ENCODE peak calls at places on chromosome X, in four cellular contexts. One of them, this sample, is unnamed.

GRCh38 chrX:38664285-38664684 is 102.9 kb downstream of the TSPAN7 start:
- DNase-seq in Jurkat, Clone E6-1: no peak
- DNase-seq in neural progenitor cell: peak; percentile 58
- DNase-seq in colonic mucosa: peak; percentile 28
- DNase-seq in this sample: peak; percentile 26

GRCh38 chrX:56995271-56995994 is at the start of gene SPIN3:
- DNase-seq in Jurkat, Clone E6-1: no peak
- DNase-seq in neural progenitor cell: peak; percentile 89
- DNase-seq in colonic mucosa: peak; percentile 90
- DNase-seq in this sample: peak; percentile 69

GRCh38 chrX:44946771-44947170 is 73.8 kb downstream of the KDM6A start:
- DNase-seq in Jurkat, Clone E6-1: no peak
- DNase-seq in neural progenitor cell: no peak
- DNase-seq in colonic mucosa: no peak
- DNase-seq in this sample: no peak

GRCh38 chrX:53263597-53264094 is 17.7 kb downstream of the IQSEC2 start:
- DNase-seq in Jurkat, Clone E6-1: no peak
- DNase-seq in neural progenitor cell: no peak
- DNase-seq in colonic mucosa: no peak
- DNase-seq in this sample: no peak

GRCh38 chrX:13283968-13284914 is 35.6 kb downstream of the ATXN3L start:
- DNase-seq in Jurkat, Clone E6-1: no peak
- DNase-seq in neural progenitor cell: peak; percentile 75
- DNase-seq in colonic mucosa: no peak
- DNase-seq in this sample: peak; percentile 51

GRCh38 chrX:13732246-13733067 is 2.0 kb downstream of the TRAPPC2 start:
- DNase-seq in Jurkat, Clone E6-1: no peak
- DNase-seq in neural progenitor cell: no peak
- DNase-seq in colonic mucosa: no peak
- DNase-seq in this sample: no peak

GRCh38 chrX:38692961-38693360 is 108.3 kb upstream of the MID1IP1 start:
- DNase-seq in Jurkat, Clone E6-1: no peak
- DNase-seq in neural progenitor cell: no peak
- DNase-seq in colonic mucosa: no peak
- DNase-seq in this sample: no peak

GRCh38 chrX:16646366-16647168 is 3.4 kb upstream of the S100G start:
- DNase-seq in Jurkat, Clone E6-1: no peak
- DNase-seq in neural progenitor cell: no peak
- DNase-seq in colonic mucosa: no peak
- DNase-seq in this sample: no peak

GRCh38 chrX:102840871-102841705 is 96.0 kb upstream of the RAB40AL start:
- DNase-seq in Jurkat, Clone E6-1: peak; percentile 5
- DNase-seq in neural progenitor cell: peak; percentile 33
- DNase-seq in colonic mucosa: no peak
- DNase-seq in this sample: peak; percentile 3

GRCh38 chrX:123159403-123159802 is 24.7 kb upstream of the GRIA3 start:
- DNase-seq in Jurkat, Clone E6-1: no peak
- DNase-seq in neural progenitor cell: no peak
- DNase-seq in colonic mucosa: no peak
- DNase-seq in this sample: no peak

GRCh38 chrX:16786791-16787735 is 797 bp downstream of the TXLNG start:
- DNase-seq in Jurkat, Clone E6-1: no peak
- DNase-seq in neural progenitor cell: peak; percentile 73
- DNase-seq in colonic mucosa: no peak
- DNase-seq in this sample: peak; percentile 82

GRCh38 chrX:85326234-85327059 is 53.0 kb downstream of the POF1B start:
- DNase-seq in Jurkat, Clone E6-1: no peak
- DNase-seq in neural progenitor cell: no peak
- DNase-seq in colonic mucosa: no peak
- DNase-seq in this sample: no peak

GRCh38 chrX:21691512-21692018 is 33.4 kb upstream of the KLHL34 start:
- DNase-seq in Jurkat, Clone E6-1: peak; percentile 38
- DNase-seq in neural progenitor cell: no peak
- DNase-seq in colonic mucosa: no peak
- DNase-seq in this sample: no peak

GRCh38 chrX:7168366-7168765 is 20.4 kb upstream of the PUDP start:
- DNase-seq in Jurkat, Clone E6-1: no peak
- DNase-seq in neural progenitor cell: no peak
- DNase-seq in colonic mucosa: no peak
- DNase-seq in this sample: no peak

GRCh38 chrX:105307762-105308161 is 87.3 kb upstream of the TEX13A start:
- DNase-seq in Jurkat, Clone E6-1: no peak
- DNase-seq in neural progenitor cell: no peak
- DNase-seq in colonic mucosa: no peak
- DNase-seq in this sample: no peak

GRCh38 chrX:39377773-39378172 is 576.5 kb downstream of the MID1IP1 start:
- DNase-seq in Jurkat, Clone E6-1: no peak
- DNase-seq in neural progenitor cell: no peak
- DNase-seq in colonic mucosa: no peak
- DNase-seq in this sample: no peak

GRCh38 chrX:56783450-56783831 is 54.4 kb downstream of the NBDY start:
- DNase-seq in Jurkat, Clone E6-1: no peak
- DNase-seq in neural progenitor cell: peak; percentile 77
- DNase-seq in colonic mucosa: peak; percentile 87
- DNase-seq in this sample: no peak

GRCh38 chrX:109847257-109848187 is 114.5 kb upstream of the ACSL4 start:
- DNase-seq in Jurkat, Clone E6-1: no peak
- DNase-seq in neural progenitor cell: no peak
- DNase-seq in colonic mucosa: no peak
- DNase-seq in this sample: no peak

GRCh38 chrX:10064736-10065135 is 92.0 kb upstream of the CLCN4 start:
- DNase-seq in Jurkat, Clone E6-1: no peak
- DNase-seq in neural progenitor cell: no peak
- DNase-seq in colonic mucosa: no peak
- DNase-seq in this sample: no peak

GRCh38 chrX:18707442-18708049 is at the start of gene PPEF1:
- DNase-seq in Jurkat, Clone E6-1: no peak
- DNase-seq in neural progenitor cell: no peak
- DNase-seq in colonic mucosa: no peak
- DNase-seq in this sample: no peak

GRCh38 chrX:152632445-152633097 is 5.1 kb upstream of the GABRQ start:
- DNase-seq in Jurkat, Clone E6-1: peak; percentile 3
- DNase-seq in neural progenitor cell: peak; percentile 42
- DNase-seq in colonic mucosa: peak; percentile 58
- DNase-seq in this sample: no peak

GRCh38 chrX:23935116-23935515 is 27.3 kb downstream of the CXorf58 start:
- DNase-seq in Jurkat, Clone E6-1: no peak
- DNase-seq in neural progenitor cell: no peak
- DNase-seq in colonic mucosa: no peak
- DNase-seq in this sample: no peak

GRCh38 chrX:17361620-17362019 is 13.4 kb upstream of the NHS start:
- DNase-seq in Jurkat, Clone E6-1: no peak
- DNase-seq in neural progenitor cell: peak; percentile 26
- DNase-seq in colonic mucosa: no peak
- DNase-seq in this sample: peak; percentile 46

GRCh38 chrX:39772057-39772832 is 325.5 kb downstream of the BCOR start:
- DNase-seq in Jurkat, Clone E6-1: peak; percentile 68
- DNase-seq in neural progenitor cell: no peak
- DNase-seq in colonic mucosa: no peak
- DNase-seq in this sample: peak; percentile 74

GRCh38 chrX:149495573-149496071 is 9.5 kb downstream of the IDS start:
- DNase-seq in Jurkat, Clone E6-1: no peak
- DNase-seq in neural progenitor cell: no peak
- DNase-seq in colonic mucosa: no peak
- DNase-seq in this sample: no peak

DNA sequence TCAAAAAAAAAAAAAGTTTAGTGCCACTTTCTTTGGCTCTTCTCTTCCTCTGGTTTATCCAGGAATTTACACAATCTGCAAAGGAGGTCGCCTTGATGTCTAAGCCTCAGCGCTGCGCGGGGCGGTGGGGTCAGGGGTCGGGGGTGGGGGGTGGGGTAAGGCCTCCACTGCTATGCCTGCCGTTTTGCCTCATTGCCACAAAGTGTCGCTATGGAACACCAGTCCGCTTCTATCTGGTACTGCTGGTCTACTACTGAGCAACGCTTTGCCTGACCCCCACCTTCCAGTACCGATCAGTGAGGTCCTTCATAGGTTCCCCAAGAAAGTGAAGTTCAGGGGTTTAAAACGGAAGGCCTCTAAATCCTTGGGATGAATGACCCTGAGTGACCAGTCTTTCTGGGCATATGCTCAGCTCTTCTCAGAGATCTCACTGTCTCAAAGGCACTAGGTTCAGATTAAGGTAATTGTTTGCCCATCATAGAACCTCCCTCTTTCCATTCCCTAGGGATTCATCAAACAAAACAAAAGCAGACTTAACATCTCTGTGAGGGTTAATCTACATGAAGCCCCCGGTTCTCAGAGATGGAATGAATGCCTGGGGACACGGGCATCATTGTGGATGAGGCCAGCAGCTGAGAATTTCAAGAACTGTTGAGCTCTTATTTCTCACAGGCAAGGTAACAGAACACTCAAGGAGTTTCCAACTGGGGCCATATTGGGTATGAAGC is 16.9 kb upstream of the TSR2 start:
- DNase-seq in Jurkat, Clone E6-1: no peak
- DNase-seq in neural progenitor cell: peak; percentile 63
- DNase-seq in colonic mucosa: no peak
- DNase-seq in this sample: peak; percentile 74
- H3K4me3 ChIP-seq in Jurkat, Clone E6-1: no peak overlapping the region
- H3K4me3 ChIP-seq in neural progenitor cell: no peak overlapping the region
- H3K4me3 ChIP-seq in colonic mucosa: no peak overlapping the region
- H3K4me3 ChIP-seq in this sample: no peak overlapping the region

DNA sequence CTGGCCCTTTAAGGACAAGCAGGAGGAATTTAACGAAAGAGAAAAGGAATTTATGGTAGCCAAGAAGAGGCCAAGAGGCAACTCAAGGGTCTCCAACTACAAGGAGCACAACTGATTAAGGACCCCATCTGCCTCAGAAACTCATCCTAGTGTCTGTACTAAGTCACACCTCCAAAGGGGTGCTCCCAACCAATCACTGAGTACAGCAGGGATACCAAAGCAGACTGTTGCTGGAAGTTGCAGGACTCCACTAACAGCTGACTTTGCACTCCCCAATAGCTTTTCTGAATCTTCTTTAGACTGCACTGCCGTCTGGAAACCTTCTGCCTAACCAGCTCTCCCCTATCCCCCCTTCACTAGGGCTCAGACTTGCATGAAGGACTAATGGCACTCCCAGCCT is 50.6 kb downstream of the ATP11C start:
- DNase-seq in Jurkat, Clone E6-1: no peak
- DNase-seq in neural progenitor cell: no peak
- DNase-seq in colonic mucosa: no peak
- DNase-seq in this sample: no peak
- H3K4me3 ChIP-seq in Jurkat, Clone E6-1: no peak overlapping the region
- H3K4me3 ChIP-seq in neural progenitor cell: no peak overlapping the region
- H3K4me3 ChIP-seq in colonic mucosa: no peak overlapping the region
- H3K4me3 ChIP-seq in this sample: no peak overlapping the region

GRCh38 chrX:150775569-150776350 is 82.6 kb downstream of the MTMR1 start:
- DNase-seq in Jurkat, Clone E6-1: no peak
- DNase-seq in neural progenitor cell: no peak
- DNase-seq in colonic mucosa: peak; percentile 11
- DNase-seq in this sample: no peak

GRCh38 chrX:150777328-150777992 is 84.3 kb downstream of the MTMR1 start:
- DNase-seq in Jurkat, Clone E6-1: no peak
- DNase-seq in neural progenitor cell: no peak
- DNase-seq in colonic mucosa: no peak
- DNase-seq in this sample: peak; percentile 38

GRCh38 chrX:150779367-150779766 is 86.2 kb downstream of the MTMR1 start:
- DNase-seq in Jurkat, Clone E6-1: no peak
- DNase-seq in neural progenitor cell: no peak
- DNase-seq in colonic mucosa: no peak
- DNase-seq in this sample: no peak

DNA sequence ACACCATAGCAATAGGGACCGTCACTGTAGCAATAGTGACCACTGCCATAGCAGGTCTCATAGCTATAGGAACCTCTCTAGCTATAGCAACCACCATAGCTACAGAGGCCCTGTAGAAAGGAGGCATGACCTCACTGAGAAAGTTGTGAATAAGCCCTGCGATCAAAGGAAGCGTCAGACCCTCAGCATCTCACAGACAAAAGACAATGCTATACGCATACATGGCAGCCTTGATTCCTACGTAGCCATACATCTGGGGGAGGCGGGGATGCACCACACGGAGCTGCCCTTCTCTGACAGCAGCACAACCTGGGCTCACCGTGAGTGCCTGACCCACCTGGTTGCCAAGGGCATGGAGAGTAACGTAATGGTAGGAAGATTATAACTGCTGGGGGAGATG is 88.5 kb downstream of the MTMR1 start:
- DNase-seq in Jurkat, Clone E6-1: no peak
- DNase-seq in neural progenitor cell: no peak
- DNase-seq in colonic mucosa: no peak
- DNase-seq in this sample: no peak
- H3K4me3 ChIP-seq in Jurkat, Clone E6-1: no peak overlapping the region
- H3K4me3 ChIP-seq in neural progenitor cell: no peak overlapping the region
- H3K4me3 ChIP-seq in colonic mucosa: no peak overlapping the region
- H3K4me3 ChIP-seq in this sample: no peak overlapping the region

GRCh38 chrX:78513996-78514745 is 145.0 kb downstream of the RTL3 start:
- DNase-seq in Jurkat, Clone E6-1: no peak
- DNase-seq in neural progenitor cell: peak; percentile 11
- DNase-seq in colonic mucosa: no peak
- DNase-seq in this sample: no peak

GRCh38 chrX:78517124-78517523 is 142.0 kb downstream of the RTL3 start:
- DNase-seq in Jurkat, Clone E6-1: peak; percentile 94
- DNase-seq in neural progenitor cell: no peak
- DNase-seq in colonic mucosa: no peak
- DNase-seq in this sample: no peak

DNA sequence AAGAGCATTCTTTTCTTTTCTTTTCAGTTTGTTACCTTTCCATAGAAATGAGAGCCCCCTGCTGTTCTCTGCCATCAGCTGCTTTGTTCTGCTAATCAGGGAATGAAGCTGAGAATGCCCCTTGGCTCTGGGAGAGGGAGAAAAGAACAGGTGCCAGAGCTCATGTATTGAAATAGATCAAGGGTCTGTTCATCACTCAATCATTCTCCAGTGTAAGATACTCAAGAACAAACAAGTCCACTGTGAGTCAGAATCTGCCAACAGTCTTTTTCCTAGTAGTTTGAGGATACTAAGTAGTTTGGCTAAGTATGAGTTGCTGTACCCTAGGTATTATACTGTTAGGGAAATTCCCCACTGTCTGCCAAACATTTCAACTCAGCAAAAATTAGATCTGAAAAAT is 144.3 kb downstream of the RTL3 start:
- DNase-seq in Jurkat, Clone E6-1: no peak
- DNase-seq in neural progenitor cell: peak; percentile 76
- DNase-seq in colonic mucosa: no peak
- DNase-seq in this sample: peak; percentile 38
- H3K4me3 ChIP-seq in Jurkat, Clone E6-1: no peak overlapping the region
- H3K4me3 ChIP-seq in neural progenitor cell: no peak overlapping the region
- H3K4me3 ChIP-seq in colonic mucosa: no peak overlapping the region
- H3K4me3 ChIP-seq in this sample: no peak overlapping the region

GRCh38 chrX:70481424-70481823 is 36.8 kb downstream of the DLG3 start:
- DNase-seq in Jurkat, Clone E6-1: no peak
- DNase-seq in neural progenitor cell: peak; percentile 66
- DNase-seq in colonic mucosa: no peak
- DNase-seq in this sample: no peak
- H3K4me3 ChIP-seq in Jurkat, Clone E6-1: no peak overlapping the region
- H3K4me3 ChIP-seq in neural progenitor cell: peak overlapping the region; percentile 16
- H3K4me3 ChIP-seq in colonic mucosa: no peak overlapping the region
- H3K4me3 ChIP-seq in this sample: no peak overlapping the region